ENCODE peak calls at places on chromosomes 12 and 14, in five cellular contexts. M is HuH-7, K is iPS-NIHi11, S is GM12865, R is activated gamma-delta T cell. O is an unnamed sample.

GRCh38 chr12:132201391-132202120 is 57.3 kb downstream of the NOC4L start:
- DNase-seq in K (no peak), M (no peak), R (no peak), S (no peak), O (peak; percentile 66)

GRCh38 chr12:27966870-27967269 is 5.7 kb downstream of the PTHLH start:
- DNase-seq in K (peak; percentile 28), R (no peak), S (peak; percentile 29), M (no peak), O (no peak)

GRCh38 chr12:122874081-122874480 is 21.8 kb downstream of the VPS37B start:
- DNase-seq in K (no peak), S (no peak), M (no peak), R (no peak), O (no peak)

GRCh38 chr12:126051611-126052107 is 986.4 kb downstream of the AACS start:
- DNase-seq in R (no peak), M (no peak), S (no peak), K (no peak), O (no peak)

GRCh38 chr14:103087343-103087835 is 3.4 kb downstream of the LBHD2 start:
- DNase-seq in M (no peak), R (no peak), S (no peak), K (peak; percentile 56), O (peak; percentile 68)

GRCh38 chr12:13173537-13173936 is 23.0 kb upstream of the EMP1 start:
- DNase-seq in K (peak; percentile 41), M (no peak), R (no peak), S (peak; percentile 92), O (peak; percentile 75)

GRCh38 chr14:102900631-102901571 is 21.6 kb upstream of the AMN start:
- DNase-seq in K (no peak), R (no peak), S (peak; percentile 85), M (no peak), O (no peak)

GRCh38 chr12:124720687-124721500 is 142.8 kb downstream of the SCARB1 start:
- DNase-seq in K (no peak), S (no peak), R (no peak), M (no peak), O (no peak)

GRCh38 chr12:113241191-113242017 is 20.1 kb downstream of the TPCN1 start:
- DNase-seq in S (no peak), R (no peak), M (no peak), K (no peak), O (no peak)

GRCh38 chr12:109014984-109015765 is 5.7 kb downstream of the SVOP start:
- DNase-seq in K (no peak), R (no peak), S (no peak), M (no peak), O (no peak)

GRCh38 chr12:89889051-89889450 is 180.4 kb upstream of the ATP2B1 start:
- DNase-seq in M (no peak), R (no peak), K (no peak), S (no peak), O (no peak)

GRCh38 chr14:54322668-54323380 is 74.0 kb upstream of the CDKN3 start:
- DNase-seq in K (no peak), M (no peak), R (no peak), S (no peak), O (no peak)

GRCh38 chr14:101903111-101903561 is 61.2 kb upstream of the DYNC1H1 start:
- DNase-seq in M (no peak), S (no peak), K (no peak), R (no peak), O (no peak)

GRCh38 chr12:122793685-122794106 is 19.3 kb downstream of the CCDC62 start:
- DNase-seq in S (peak; percentile 70), K (peak; percentile 60), M (peak; percentile 51), R (no peak), O (no peak)

GRCh38 chr14:76904740-76905569 is 78.7 kb downstream of the LRRC74A start:
- DNase-seq in S (peak; percentile 89), R (no peak), M (no peak), K (no peak), O (peak; percentile 78)

GRCh38 chr14:87888136-87888999 is 104.6 kb downstream of the GALC start:
- DNase-seq in K (peak; percentile 63), M (peak; percentile 23), S (peak; percentile 35), R (no peak), O (no peak)

GRCh38 chr14:100374891-100375272 is 51.7 kb downstream of the SLC25A47 start:
- DNase-seq in S (no peak), R (no peak), K (no peak), M (no peak), O (no peak)

O was measured in upper lobe of left lung.